ENCODE peak calls at places on chromosomes 7 and 10, in eight cellular contexts. G is GM20000, Y is fibroblast of lung, T is amygdala, R is hepatic stellate cell, W is M059J, D is B cell, X is NCI-H774. L is an unnamed sample.

GRCh38 chr7:155466814-155467675 is 9.1 kb downstream of the EN2 start:
- DNase-seq in G (peak), Y (no peak), T (no peak), R (no peak), W (no peak), D (peak), X (no peak), L (no peak)

GRCh38 chr10:81428456-81429134 is 446.4 kb upstream of the NRG3 start:
- DNase-seq in G (no peak), Y (no peak), T (no peak), R (no peak), W (no peak), D (no peak), X (no peak), L (no peak)

GRCh38 chr10:123227706-123228105 is 73.5 kb downstream of the BUB3 start:
- DNase-seq in G (no peak), Y (no peak), T (no peak), R (no peak), W (peak), D (no peak), X (no peak), L (no peak)

GRCh38 chr7:1060315-1061080 is 16.2 kb downstream of the GPR146 start:
- DNase-seq in G (no peak), Y (no peak), T (no peak), R (no peak), W (no peak), D (no peak), X (no peak), L (no peak)

GRCh38 chr10:27744478-27745379 is 890 bp downstream of the MKX start:
- DNase-seq in G (peak), Y (peak), T (no peak), R (no peak), W (peak), D (peak), X (no peak), L (no peak)

GRCh38 chr10:29873941-29874340 is 185.4 kb downstream of the JCAD start:
- DNase-seq in G (no peak), Y (peak), T (no peak), R (no peak), W (peak), D (no peak), X (no peak), L (peak)

GRCh38 chr7:31850601-31851000 is 163.6 kb downstream of the PPP1R17 start:
- DNase-seq in G (no peak), Y (no peak), T (no peak), R (no peak), W (no peak), D (no peak), X (no peak), L (no peak)

GRCh38 chr10:17585001-17585400 is 32.2 kb downstream of the HACD1 start:
- DNase-seq in G (no peak), Y (no peak), T (no peak), R (no peak), W (no peak), D (no peak), X (no peak), L (no peak)

GRCh38 chr10:4498763-4499251 is 327.2 kb upstream of the AKR1E2 start:
- DNase-seq in G (no peak), Y (peak), T (no peak), R (peak), W (peak), D (no peak), X (peak), L (no peak)